ENCODE peak calls at places on chromosomes 11 and 22, in seven cellular contexts. C, J, L, E, A, S and R are unnamed samples.

GRCh38 chr22:35350539-35351503 is 30.1 kb upstream of the HMOX1 start:
- DNase-seq in C (peak; percentile 89), J (peak; percentile 89), L (peak; percentile 75), E (peak; percentile 82), A (peak; percentile 92), S (peak; percentile 93), R (peak; percentile 95)

GRCh38 chr22:22948651-22949611 is 61.3 kb downstream of the IGLL5 start:
- DNase-seq in C (no peak), J (peak; percentile 8), L (no peak), E (no peak), A (no peak), S (peak; percentile 91), R (no peak)

GRCh38 chr11:108975641-108976071 is 310.8 kb downstream of the DDX10 start:
- DNase-seq in C (no peak), J (no peak), L (no peak), E (no peak), A (no peak), S (no peak), R (no peak)

GRCh38 chr22:44575344-44576268 is 77.6 kb upstream of the RTL6 start:
- DNase-seq in C (no peak), J (no peak), L (no peak), E (no peak), A (no peak), S (no peak), R (no peak)

GRCh38 chr22:49925525-49926128 is 7.2 kb downstream of the CRELD2 start:
- DNase-seq in C (no peak), J (no peak), L (no peak), E (no peak), A (no peak), S (no peak), R (no peak)

GRCh38 chr11:116454951-116455350 is 317.8 kb downstream of the BUD13 start:
- DNase-seq in C (no peak), J (no peak), L (no peak), E (no peak), A (no peak), S (no peak), R (no peak)

GRCh38 chr22:19832476-19833108 is 22.1 kb downstream of the GNB1L start:
- DNase-seq in C (no peak), J (no peak), L (no peak), E (no peak), A (no peak), S (no peak), R (no peak)

GRCh38 chr11:94784884-94785283 is 16.7 kb downstream of the AMOTL1 start:
- DNase-seq in C (no peak), J (no peak), L (no peak), E (no peak), A (no peak), S (no peak), R (no peak)

GRCh38 chr11:94455861-94456260 is 37.8 kb downstream of the MRE11 start:
- DNase-seq in C (no peak), J (no peak), L (no peak), E (no peak), A (peak; percentile 48), S (peak; percentile 92), R (no peak)

GRCh38 chr11:129423426-129423825 is 47.8 kb downstream of the BARX2 start:
- DNase-seq in C (no peak), J (no peak), L (no peak), E (no peak), A (no peak), S (peak; percentile 82), R (no peak)

GRCh38 chr11:124896071-124896750 is 1.5 kb downstream of the ROBO4 start:
- DNase-seq in C (no peak), J (no peak), L (no peak), E (no peak), A (no peak), S (no peak), R (no peak)

GRCh38 chr11:15016200-15016599 is 44.0 kb upstream of the CALCA start:
- DNase-seq in C (no peak), J (no peak), L (no peak), E (no peak), A (no peak), S (no peak), R (no peak)

GRCh38 chr11:78667462-78667861 is 92.8 kb upstream of the NARS2 start:
- DNase-seq in C (no peak), J (no peak), L (no peak), E (no peak), A (no peak), S (no peak), R (no peak)

GRCh38 chr11:92662580-92662979 is 306.9 kb upstream of the MTNR1B start:
- DNase-seq in C (no peak), J (no peak), L (no peak), E (no peak), A (peak; percentile 30), S (no peak), R (no peak)

GRCh38 chr11:121414141-121414918 is 37.8 kb upstream of the SORL1 start:
- DNase-seq in C (no peak), J (no peak), L (no peak), E (no peak), A (no peak), S (no peak), R (no peak)

GRCh38 chr11:76164081-76164480 is 42.2 kb downstream of the WNT11 start:
- DNase-seq in C (no peak), J (no peak), L (no peak), E (no peak), A (no peak), S (no peak), R (no peak)

GRCh38 chr22:43833286-43834240 is 21.5 kb upstream of the EFCAB6 start:
- DNase-seq in C (no peak), J (no peak), L (no peak), E (no peak), A (no peak), S (no peak), R (no peak)

GRCh38 chr11:83864412-83865057 is 578.4 kb upstream of the CCDC90B start:
- DNase-seq in C (peak; percentile 46), J (no peak), L (no peak), E (no peak), A (no peak), S (no peak), R (no peak)

GRCh38 chr22:44261164-44261860 is 51.4 kb downstream of the SHISAL1 start:
- DNase-seq in C (no peak), J (no peak), L (no peak), E (no peak), A (no peak), S (no peak), R (no peak)

GRCh38 chr22:28155808-28156207 is 236.8 kb upstream of the PITPNB start:
- DNase-seq in C (no peak), J (no peak), L (no peak), E (no peak), A (no peak), S (no peak), R (no peak)

GRCh38 chr11:78291754-78292108 is 103.0 kb downstream of the USP35 start:
- DNase-seq in C (no peak), J (no peak), L (no peak), E (no peak), A (no peak), S (no peak), R (no peak)

GRCh38 chr11:108616549-108616948 is 23.0 kb upstream of the EXPH5 start:
- DNase-seq in C (peak; percentile 60), J (peak; percentile 74), L (no peak), E (no peak), A (peak; percentile 88), S (peak; percentile 96), R (no peak)

GRCh38 chr11:113014731-113015455 is 53.7 kb downstream of the NCAM1 start:
- DNase-seq in C (peak; percentile 4), J (no peak), L (no peak), E (no peak), A (no peak), S (no peak), R (no peak)

GRCh38 chr11:17760102-17761029 is 25.8 kb downstream of the KCNC1 start:
- DNase-seq in C (peak; percentile 41), J (peak; percentile 39), L (peak; percentile 77), E (peak; percentile 63), A (peak; percentile 86), S (peak; percentile 70), R (peak; percentile 92)

GRCh38 chr11:117547188-117547831 is 219.7 kb downstream of the CEP164 start:
- DNase-seq in C (no peak), J (no peak), L (no peak), E (no peak), A (no peak), S (no peak), R (peak; percentile 44)

GRCh38 chr11:69449320-69450063 is 32.0 kb upstream of the LINC01488 start:
- DNase-seq in C (peak; percentile 91), J (peak; percentile 47), L (no peak), E (no peak), A (peak; percentile 46), S (peak; percentile 68), R (no peak)

GRCh38 chr11:56783448-56784041 is 35.0 kb upstream of the OR9G4 start:
- DNase-seq in C (peak; percentile 31), J (peak; percentile 54), L (no peak), E (peak; percentile 61), A (peak; percentile 65), S (peak; percentile 75), R (no peak)

DNA sequence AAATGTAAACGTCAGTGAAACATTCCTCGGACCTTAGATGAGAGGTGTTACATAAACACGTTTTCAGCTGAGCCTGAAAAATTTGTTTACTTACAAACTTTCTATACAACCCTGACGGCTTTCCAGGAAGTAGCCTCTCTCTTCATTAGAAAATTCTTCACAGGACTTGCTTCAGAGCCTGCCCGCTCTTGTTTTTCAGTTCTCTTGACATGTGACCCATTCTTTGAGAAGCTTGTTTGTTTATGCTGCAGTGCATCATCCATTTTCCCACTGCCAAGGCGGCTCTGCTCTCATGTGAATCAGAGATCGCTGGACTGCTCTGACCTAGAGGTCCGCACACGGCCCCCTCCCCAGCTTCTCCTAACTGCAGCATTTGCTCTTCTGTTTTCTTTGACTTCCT is 47.9 kb upstream of the ARHGAP42 start:
- DNase-seq in C (peak; percentile 88), J (peak; percentile 83), L (no peak), E (no peak), A (no peak), S (peak; percentile 16), R (no peak)
- H3K23ac ChIP-seq in C (no peak overlapping the region), J (no peak overlapping the region), L (no peak overlapping the region), E (no peak overlapping the region), A (no peak overlapping the region), S (no peak overlapping the region), R (no peak overlapping the region)

GRCh38 chr22:26535499-26535898 is 23.2 kb upstream of the TFIP11 start:
- DNase-seq in C (no peak), J (no peak), L (no peak), E (no peak), A (no peak), S (no peak), R (no peak)
- H2BK5ac ChIP-seq in C (no peak overlapping the region), J (no peak overlapping the region), L (no peak overlapping the region), E (no peak overlapping the region), A (no peak overlapping the region), S (no peak overlapping the region), R (no peak overlapping the region)

GRCh38 chr22:46764140-46764680 is 1.8 kb downstream of the TBC1D22A start:
- DNase-seq in C (no peak), J (peak; percentile 17), L (no peak), E (no peak), A (no peak), S (no peak), R (no peak)
- H4K8ac ChIP-seq in C (no peak overlapping the region), J (no peak overlapping the region), L (no peak overlapping the region), E (no peak overlapping the region), A (no peak overlapping the region), S (no peak overlapping the region), R (no peak overlapping the region)

DNA sequence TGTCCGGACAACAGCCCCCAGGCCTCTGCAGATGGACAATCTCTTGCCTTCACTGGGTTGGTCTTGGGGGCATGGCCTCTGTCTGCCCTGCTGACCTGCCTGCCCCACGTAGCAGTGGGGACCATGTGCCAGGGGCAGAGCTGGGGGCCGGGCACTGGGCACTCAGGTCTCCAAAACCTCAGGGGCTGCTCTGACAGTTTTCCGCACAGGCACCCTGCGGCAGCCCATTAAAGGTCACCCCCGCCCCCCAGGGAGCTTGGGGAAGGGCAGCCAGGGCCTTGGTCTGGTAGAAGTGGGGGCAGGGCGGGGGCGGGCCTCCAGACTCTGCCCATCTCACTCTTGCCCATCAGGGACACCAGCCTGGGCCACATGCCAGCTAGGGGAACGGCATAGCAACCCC is 49.9 kb downstream of the WNT7B start:
- DNase-seq in C (no peak), J (no peak), L (no peak), E (no peak), A (no peak), S (no peak), R (no peak)
- H3K23ac ChIP-seq in C (no peak overlapping the region), J (no peak overlapping the region), L (no peak overlapping the region), E (no peak overlapping the region), A (no peak overlapping the region), S (no peak overlapping the region), R (no peak overlapping the region)